ENCODE peak calls at places on chromosome 2, in seven cellular contexts. One of them, this sample, is unnamed.

GRCh38 chr2:28952806-28953190 is 28.3 kb upstream of the TOGARAM2 start:
- DNase-seq in glomerular endothelial cell: no peak
- DNase-seq in activated B cell treated with CpG ODN at 0.5 μM for 24 hours: no peak
- DNase-seq in NCI-H1105: no peak
- DNase-seq in colonic mucosa: no peak
- DNase-seq in pulmonary artery endothelial cell: no peak
- DNase-seq in posterior cingulate gyrus: no peak
- DNase-seq in this sample: no peak

GRCh38 chr2:27095745-27096651 is 9.4 kb downstream of the KHK start:
- DNase-seq in glomerular endothelial cell: no peak
- DNase-seq in activated B cell treated with CpG ODN at 0.5 μM for 24 hours: no peak
- DNase-seq in NCI-H1105: peak
- DNase-seq in colonic mucosa: peak
- DNase-seq in pulmonary artery endothelial cell: no peak
- DNase-seq in posterior cingulate gyrus: peak
- DNase-seq in this sample: no peak

GRCh38 chr2:222733846-222734689 is 62.6 kb downstream of the MOGAT1 start:
- DNase-seq in glomerular endothelial cell: no peak
- DNase-seq in activated B cell treated with CpG ODN at 0.5 μM for 24 hours: no peak
- DNase-seq in NCI-H1105: no peak
- DNase-seq in colonic mucosa: peak
- DNase-seq in pulmonary artery endothelial cell: no peak
- DNase-seq in posterior cingulate gyrus: no peak
- DNase-seq in this sample: no peak

GRCh38 chr2:48114256-48114655 is 208.0 kb upstream of the FBXO11 start:
- DNase-seq in glomerular endothelial cell: no peak
- DNase-seq in activated B cell treated with CpG ODN at 0.5 μM for 24 hours: no peak
- DNase-seq in NCI-H1105: no peak
- DNase-seq in colonic mucosa: peak
- DNase-seq in pulmonary artery endothelial cell: no peak
- DNase-seq in posterior cingulate gyrus: no peak
- DNase-seq in this sample: no peak

GRCh38 chr2:42572297-42573081 is 4.1 kb downstream of the MTA3 start:
- DNase-seq in glomerular endothelial cell: no peak
- DNase-seq in activated B cell treated with CpG ODN at 0.5 μM for 24 hours: no peak
- DNase-seq in NCI-H1105: no peak
- DNase-seq in colonic mucosa: no peak
- DNase-seq in pulmonary artery endothelial cell: no peak
- DNase-seq in posterior cingulate gyrus: no peak
- DNase-seq in this sample: no peak

GRCh38 chr2:229445013-229445412 is 173.9 kb upstream of the PID1 start:
- DNase-seq in glomerular endothelial cell: peak
- DNase-seq in activated B cell treated with CpG ODN at 0.5 μM for 24 hours: no peak
- DNase-seq in NCI-H1105: no peak
- DNase-seq in colonic mucosa: no peak
- DNase-seq in pulmonary artery endothelial cell: peak
- DNase-seq in posterior cingulate gyrus: peak
- DNase-seq in this sample: no peak

GRCh38 chr2:181426687-181427086 is 30.5 kb upstream of the ITGA4 start:
- DNase-seq in glomerular endothelial cell: no peak
- DNase-seq in activated B cell treated with CpG ODN at 0.5 μM for 24 hours: no peak
- DNase-seq in NCI-H1105: peak
- DNase-seq in colonic mucosa: no peak
- DNase-seq in pulmonary artery endothelial cell: no peak
- DNase-seq in posterior cingulate gyrus: no peak
- DNase-seq in this sample: no peak

GRCh38 chr2:35501076-35501475 is 854.5 kb upstream of the CRIM1 start:
- DNase-seq in glomerular endothelial cell: no peak
- DNase-seq in activated B cell treated with CpG ODN at 0.5 μM for 24 hours: no peak
- DNase-seq in NCI-H1105: no peak
- DNase-seq in colonic mucosa: no peak
- DNase-seq in pulmonary artery endothelial cell: no peak
- DNase-seq in posterior cingulate gyrus: no peak
- DNase-seq in this sample: no peak

GRCh38 chr2:234304945-234305344 is 191.9 kb downstream of the ARL4C start:
- DNase-seq in glomerular endothelial cell: no peak
- DNase-seq in activated B cell treated with CpG ODN at 0.5 μM for 24 hours: no peak
- DNase-seq in NCI-H1105: no peak
- DNase-seq in colonic mucosa: no peak
- DNase-seq in pulmonary artery endothelial cell: no peak
- DNase-seq in posterior cingulate gyrus: no peak
- DNase-seq in this sample: no peak

GRCh38 chr2:233040571-233040970 is 8.1 kb downstream of the NEU2 start:
- DNase-seq in glomerular endothelial cell: no peak
- DNase-seq in activated B cell treated with CpG ODN at 0.5 μM for 24 hours: no peak
- DNase-seq in NCI-H1105: no peak
- DNase-seq in colonic mucosa: no peak
- DNase-seq in pulmonary artery endothelial cell: no peak
- DNase-seq in posterior cingulate gyrus: no peak
- DNase-seq in this sample: no peak

GRCh38 chr2:3535794-3536681 is 16.7 kb upstream of the ADI1 start:
- DNase-seq in glomerular endothelial cell: peak
- DNase-seq in activated B cell treated with CpG ODN at 0.5 μM for 24 hours: no peak
- DNase-seq in NCI-H1105: no peak
- DNase-seq in colonic mucosa: peak
- DNase-seq in pulmonary artery endothelial cell: peak
- DNase-seq in posterior cingulate gyrus: no peak
- DNase-seq in this sample: no peak

GRCh38 chr2:240725266-240726060 is 33.8 kb downstream of the AQP12A start:
- DNase-seq in glomerular endothelial cell: no peak
- DNase-seq in activated B cell treated with CpG ODN at 0.5 μM for 24 hours: no peak
- DNase-seq in NCI-H1105: no peak
- DNase-seq in colonic mucosa: no peak
- DNase-seq in pulmonary artery endothelial cell: no peak
- DNase-seq in posterior cingulate gyrus: no peak
- DNase-seq in this sample: no peak

GRCh38 chr2:102434655-102435381 is 11.9 kb downstream of the IL18RAP start:
- DNase-seq in glomerular endothelial cell: no peak
- DNase-seq in activated B cell treated with CpG ODN at 0.5 μM for 24 hours: no peak
- DNase-seq in NCI-H1105: no peak
- DNase-seq in colonic mucosa: no peak
- DNase-seq in pulmonary artery endothelial cell: no peak
- DNase-seq in posterior cingulate gyrus: no peak
- DNase-seq in this sample: no peak

GRCh38 chr2:68925298-68925885 is 27.3 kb downstream of the GKN2 start:
- DNase-seq in glomerular endothelial cell: no peak
- DNase-seq in activated B cell treated with CpG ODN at 0.5 μM for 24 hours: no peak
- DNase-seq in NCI-H1105: peak
- DNase-seq in colonic mucosa: peak
- DNase-seq in pulmonary artery endothelial cell: no peak
- DNase-seq in posterior cingulate gyrus: no peak
- DNase-seq in this sample: peak

GRCh38 chr2:180101846-180102245 is 94.7 kb upstream of the CWC22 start:
- DNase-seq in glomerular endothelial cell: no peak
- DNase-seq in activated B cell treated with CpG ODN at 0.5 μM for 24 hours: no peak
- DNase-seq in NCI-H1105: no peak
- DNase-seq in colonic mucosa: no peak
- DNase-seq in pulmonary artery endothelial cell: no peak
- DNase-seq in posterior cingulate gyrus: no peak
- DNase-seq in this sample: no peak

GRCh38 chr2:85246348-85246747 is 81.4 kb downstream of the TGOLN2 start:
- DNase-seq in glomerular endothelial cell: no peak
- DNase-seq in activated B cell treated with CpG ODN at 0.5 μM for 24 hours: no peak
- DNase-seq in NCI-H1105: no peak
- DNase-seq in colonic mucosa: no peak
- DNase-seq in pulmonary artery endothelial cell: no peak
- DNase-seq in posterior cingulate gyrus: no peak
- DNase-seq in this sample: no peak

GRCh38 chr2:201363857-201364560 is 6.9 kb upstream of the FLACC1 start:
- DNase-seq in glomerular endothelial cell: peak
- DNase-seq in activated B cell treated with CpG ODN at 0.5 μM for 24 hours: no peak
- DNase-seq in NCI-H1105: peak
- DNase-seq in colonic mucosa: no peak
- DNase-seq in pulmonary artery endothelial cell: peak
- DNase-seq in posterior cingulate gyrus: no peak
- DNase-seq in this sample: no peak

GRCh38 chr2:11097988-11098387 is 57.3 kb upstream of the SLC66A3 start:
- DNase-seq in glomerular endothelial cell: no peak
- DNase-seq in activated B cell treated with CpG ODN at 0.5 μM for 24 hours: no peak
- DNase-seq in NCI-H1105: no peak
- DNase-seq in colonic mucosa: no peak
- DNase-seq in pulmonary artery endothelial cell: no peak
- DNase-seq in posterior cingulate gyrus: no peak
- DNase-seq in this sample: no peak

GRCh38 chr2:201953386-201953785 is 80.3 kb upstream of the FZD7 start:
- DNase-seq in glomerular endothelial cell: no peak
- DNase-seq in activated B cell treated with CpG ODN at 0.5 μM for 24 hours: no peak
- DNase-seq in NCI-H1105: no peak
- DNase-seq in colonic mucosa: no peak
- DNase-seq in pulmonary artery endothelial cell: no peak
- DNase-seq in posterior cingulate gyrus: peak
- DNase-seq in this sample: no peak